ENCODE peak calls at places on chromosomes 13 and 19, in four cellular contexts. W is anterior cingulate cortex, P is heart left ventricle, D is cardiac muscle cell. V is an unnamed sample.

GRCh38 chr19:1038995-1039645 is 787 bp upstream of the ABCA7 start:
- DNase-seq in W (no peak), P (no peak), D (no peak), V (no peak)

GRCh38 chr19:52992109-52993004 is 21.4 kb upstream of the ERVV-1 start:
- DNase-seq in W (peak; percentile 18), P (peak; percentile 18), D (peak; percentile 13), V (no peak)

GRCh38 chr13:111939285-111940278 is 127.4 kb upstream of the SOX1 start:
- DNase-seq in W (no peak), P (no peak), D (no peak), V (no peak)

GRCh38 chr19:37955986-37956385 is 49.0 kb downstream of the SIPA1L3 start:
- DNase-seq in W (no peak), P (no peak), D (no peak), V (no peak)

GRCh38 chr19:33214621-33215020 is 11.0 kb downstream of the SLC7A10 start:
- DNase-seq in W (peak; percentile 28), P (no peak), D (peak; percentile 59), V (no peak)

GRCh38 chr19:39171479-39172465 is 25.0 kb upstream of the NCCRP1 start:
- DNase-seq in W (no peak), P (no peak), D (no peak), V (no peak)

GRCh38 chr19:33950141-33950805 is 153.6 kb downstream of the KCTD15 start:
- DNase-seq in W (no peak), P (no peak), D (peak; percentile 15), V (no peak)

GRCh38 chr13:68304287-68304893 is 1074.3 kb upstream of the PCDH9 start:
- DNase-seq in W (no peak), P (no peak), D (peak; percentile 51), V (peak; percentile 30)

GRCh38 chr19:19406878-19407639 is 1.6 kb downstream of the GATAD2A start:
- DNase-seq in W (peak; percentile 18), P (no peak), D (no peak), V (peak; percentile 61)

GRCh38 chr13:98821372-98822237 is 69.1 kb upstream of the SLC15A1 start:
- DNase-seq in W (no peak), P (no peak), D (peak; percentile 11), V (no peak)

GRCh38 chr13:114032121-114032799 is 58.4 kb upstream of the C13orf46 start:
- DNase-seq in W (no peak), P (no peak), D (no peak), V (no peak)

GRCh38 chr19:39967561-39967960 is 3.4 kb upstream of the PSMC4 start:
- DNase-seq in W (no peak), P (no peak), D (no peak), V (no peak)

GRCh38 chr13:50969691-50970090 is 60.1 kb downstream of the RNASEH2B start:
- DNase-seq in W (no peak), P (no peak), D (peak; percentile 49), V (peak; percentile 31)

GRCh38 chr19:12668937-12669271 is 2.3 kb downstream of the WDR83 start:
- DNase-seq in W (peak; percentile 61), P (peak; percentile 46), D (peak; percentile 55), V (peak; percentile 49)

GRCh38 chr13:109657395-109657794 is 129.0 kb downstream of the IRS2 start:
- DNase-seq in W (no peak), P (no peak), D (no peak), V (no peak)

GRCh38 chr13:72652681-72653080 is 74.7 kb downstream of the MZT1 start:
- DNase-seq in W (no peak), P (no peak), D (no peak), V (no peak)

GRCh38 chr13:66635526-66635925 is 594.6 kb downstream of the PCDH9 start:
- DNase-seq in W (no peak), P (no peak), D (no peak), V (no peak)

GRCh38 chr13:109345433-109345941 is 440.9 kb downstream of the IRS2 start:
- DNase-seq in W (no peak), P (no peak), D (no peak), V (no peak)

GRCh38 chr19:42357290-42357689 is 31.9 kb downstream of the MEGF8 start:
- DNase-seq in W (no peak), P (no peak), D (no peak), V (no peak)

GRCh38 chr19:43408043-43408442 is 6.6 kb upstream of the TEX101 start:
- DNase-seq in W (no peak), P (no peak), D (no peak), V (no peak)

GRCh38 chr19:14003279-14004051 is 2.7 kb downstream of the RFX1 start:
- DNase-seq in W (no peak), P (no peak), D (no peak), V (no peak)

V was measured in Ammon's horn.